ENCODE peak calls at places on chromosomes 2 and 18, in six cellular contexts. O, D, U, Z, E and I are unnamed samples.

GRCh38 chr2:120992791-120993555 is 257.3 kb downstream of the GLI2 start:
- DNase-seq in O (no peak), D (no peak), U (no peak), Z (no peak), E (no peak), I (peak)

GRCh38 chr2:204470178-204470620 is 75.1 kb upstream of the PARD3B start:
- DNase-seq in O (no peak), D (no peak), U (no peak), Z (no peak), E (no peak), I (no peak)

GRCh38 chr2:238528953-238529781 is 102.4 kb downstream of the ASB1 start:
- DNase-seq in O (no peak), D (no peak), U (no peak), Z (no peak), E (no peak), I (no peak)

GRCh38 chr2:160429248-160430000 is 64.2 kb downstream of the RBMS1 start:
- DNase-seq in O (no peak), D (no peak), U (no peak), Z (no peak), E (no peak), I (no peak)

GRCh38 chr2:134379293-134379692 is 125.4 kb downstream of the MGAT5 start:
- DNase-seq in O (no peak), D (no peak), U (no peak), Z (no peak), E (no peak), I (no peak)

GRCh38 chr18:7566587-7567486 is at the start of gene PTPRM:
- DNase-seq in O (peak), D (no peak), U (peak), Z (peak), E (peak), I (peak)

GRCh38 chr18:76056467-76057194 is 438.4 kb downstream of the ZNF516 start:
- DNase-seq in O (no peak), D (no peak), U (no peak), Z (no peak), E (peak), I (no peak)

GRCh38 chr18:37266290-37266689 is 299.3 kb downstream of the CELF4 start:
- DNase-seq in O (no peak), D (no peak), U (no peak), Z (no peak), E (no peak), I (no peak)

GRCh38 chr2:200677721-200678532 is 92.1 kb downstream of the AOX1 start:
- DNase-seq in O (no peak), D (no peak), U (no peak), Z (no peak), E (peak), I (no peak)

GRCh38 chr2:164621761-164622105 is 451 bp upstream of the GRB14 start:
- DNase-seq in O (no peak), D (no peak), U (no peak), Z (no peak), E (no peak), I (no peak)

GRCh38 chr2:129819855-129820254 is 159.6 kb upstream of the RAB6C start:
- DNase-seq in O (no peak), D (no peak), U (no peak), Z (no peak), E (no peak), I (no peak)

GRCh38 chr2:151344906-151345305 is 12.5 kb upstream of the TNFAIP6 start:
- DNase-seq in O (no peak), D (no peak), U (no peak), Z (no peak), E (no peak), I (no peak)

GRCh38 chr2:151339168-151339567 is 18.2 kb upstream of the TNFAIP6 start:
- DNase-seq in O (no peak), D (no peak), U (no peak), Z (no peak), E (no peak), I (no peak)

GRCh38 chr2:151347904-151348303 is 9.5 kb upstream of the TNFAIP6 start:
- DNase-seq in O (no peak), D (no peak), U (no peak), Z (no peak), E (no peak), I (no peak)

GRCh38 chr2:151347294-151347693 is 10.1 kb upstream of the TNFAIP6 start:
- DNase-seq in O (no peak), D (no peak), U (no peak), Z (no peak), E (no peak), I (no peak)

GRCh38 chr2:151343073-151343472 is 14.3 kb upstream of the TNFAIP6 start:
- DNase-seq in O (no peak), D (no peak), U (no peak), Z (no peak), E (no peak), I (no peak)
- H3K27ac ChIP-seq in O (no peak), D (no peak), U (no peak), Z (no peak), E (no peak), I (no peak)

DNA sequence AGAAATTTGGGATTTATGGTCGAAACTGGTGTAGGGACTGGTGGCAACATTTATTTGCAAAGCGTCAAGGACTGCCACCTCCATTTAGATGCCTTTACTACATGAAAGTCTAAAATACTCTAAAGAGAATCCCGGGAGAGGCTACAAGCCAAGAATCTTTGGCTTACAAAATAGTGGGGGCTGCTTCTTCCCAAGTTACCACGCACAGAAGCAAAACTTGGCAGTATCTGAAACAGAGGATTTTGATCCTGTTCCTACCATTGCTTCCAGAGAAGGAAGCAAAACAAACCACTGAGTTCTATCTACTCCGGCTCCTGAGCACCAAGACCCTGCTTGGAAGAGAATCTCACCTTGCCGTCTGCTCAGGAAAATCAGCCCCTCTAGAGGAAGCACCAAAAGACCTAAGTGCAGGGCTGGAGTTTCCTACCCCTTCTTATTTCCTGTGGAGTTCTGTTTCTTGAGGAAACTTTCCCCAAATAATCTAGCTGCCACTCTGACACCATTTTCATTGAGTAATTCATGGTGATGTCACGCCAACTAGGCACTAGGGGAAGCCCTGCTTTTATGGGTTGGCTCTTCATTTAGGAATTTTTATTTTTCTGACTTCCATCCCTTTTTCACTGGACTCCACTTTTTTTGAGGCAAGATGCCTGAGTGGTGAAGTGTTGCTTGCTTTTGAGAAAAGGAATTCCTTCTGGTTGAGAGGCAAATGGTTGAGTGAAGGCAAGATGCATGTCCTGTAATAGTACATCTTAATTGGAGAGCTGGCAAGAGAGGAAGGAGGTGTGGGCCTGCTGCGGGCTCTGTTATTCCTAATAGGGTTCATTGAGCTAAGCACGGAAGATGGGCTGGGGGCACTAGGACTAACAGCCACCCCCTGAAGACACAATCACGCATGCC is 36.8 kb upstream of the EML4 start:
- DNase-seq in O (no peak), D (no peak), U (no peak), Z (no peak), E (no peak), I (no peak)
- H3K4me3 ChIP-seq in O (peak), D (peak), U (peak), Z (peak), E (peak), I (peak)

DNA sequence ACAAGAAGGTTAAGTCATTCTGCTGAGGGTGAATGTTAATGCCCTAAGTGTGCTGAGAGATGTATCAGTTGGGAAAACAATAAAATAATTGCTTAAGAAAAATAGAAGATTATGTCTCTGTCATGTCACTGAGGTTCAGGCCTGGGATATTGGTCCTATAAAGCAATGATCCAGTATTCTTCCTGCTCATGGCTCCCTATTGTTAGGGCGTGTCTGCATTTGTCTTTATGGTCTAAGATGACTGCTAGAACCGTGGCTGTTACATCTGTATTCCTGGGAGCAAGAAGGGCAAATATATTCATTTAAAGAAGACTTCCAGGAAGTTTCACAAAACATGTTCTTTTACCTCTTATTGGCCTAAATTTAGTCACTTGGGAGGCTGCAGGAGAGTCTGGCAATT is 125.0 kb downstream of the KCNE4 start:
- DNase-seq in O (no peak), D (no peak), U (no peak), Z (no peak), E (no peak), I (no peak)
- TF ChIP-seq CTCF in O (no peak), D (no peak), U (no peak), Z (no peak), E (no peak), I (no peak)

GRCh38 chr2:33577660-33578059 is 21.4 kb downstream of the FAM98A start:
- DNase-seq in O (no peak), D (no peak), U (no peak), Z (no peak), E (no peak), I (no peak)

GRCh38 chr2:33573657-33574056 is 25.4 kb downstream of the FAM98A start:
- DNase-seq in O (no peak), D (no peak), U (no peak), Z (no peak), E (no peak), I (no peak)

GRCh38 chr2:33579226-33579625 is 19.9 kb downstream of the FAM98A start:
- DNase-seq in O (no peak), D (no peak), U (no peak), Z (no peak), E (no peak), I (no peak)

GRCh38 chr2:33581857-33582256 is 17.2 kb downstream of the FAM98A start:
- DNase-seq in O (no peak), D (no peak), U (no peak), Z (no peak), E (no peak), I (no peak)

GRCh38 chr2:33577084-33577483 is 22.0 kb downstream of the FAM98A start:
- DNase-seq in O (no peak), D (no peak), U (no peak), Z (no peak), E (no peak), I (no peak)
- H3K27ac ChIP-seq in O (no peak), D (no peak), U (no peak), Z (no peak), E (peak), I (no peak)